ENCODE peak calls at places on chromosomes 11 and 22, in four cellular contexts. One of them, this sample, is unnamed.
A peak's percentile ranks its signal among the peaks of the same experiment; 100 is the strongest.

GRCh38 chr11:29956076-29956556 is 60.7 kb downstream of the KCNA4 start:
- DNase-seq in mammary epithelial cell: no peak
- DNase-seq in fibroblast of lung: no peak
- DNase-seq in GM23338: no peak
- DNase-seq in this sample: no peak

GRCh38 chr11:31445621-31446020 is 63.8 kb downstream of the IMMP1L start:
- DNase-seq in mammary epithelial cell: no peak
- DNase-seq in fibroblast of lung: no peak
- DNase-seq in GM23338: no peak
- DNase-seq in this sample: no peak

GRCh38 chr22:50683994-50684371 is 11.4 kb downstream of the SHANK3 start:
- DNase-seq in mammary epithelial cell: no peak
- DNase-seq in fibroblast of lung: no peak
- DNase-seq in GM23338: no peak
- DNase-seq in this sample: no peak

GRCh38 chr11:117171648-117172051 is 6.9 kb upstream of the SIDT2 start:
- DNase-seq in mammary epithelial cell: no peak
- DNase-seq in fibroblast of lung: peak; percentile 62
- DNase-seq in GM23338: no peak
- DNase-seq in this sample: no peak

GRCh38 chr22:33648478-33648877 is 271.8 kb downstream of the LARGE1 start:
- DNase-seq in mammary epithelial cell: no peak
- DNase-seq in fibroblast of lung: no peak
- DNase-seq in GM23338: no peak
- DNase-seq in this sample: no peak

GRCh38 chr11:15159085-15159484 is 44.4 kb downstream of the INSC start:
- DNase-seq in mammary epithelial cell: peak; percentile 39
- DNase-seq in fibroblast of lung: peak; percentile 11
- DNase-seq in GM23338: peak; percentile 62
- DNase-seq in this sample: peak; percentile 11

GRCh38 chr11:3946445-3947017 is 91.1 kb downstream of the STIM1 start:
- DNase-seq in mammary epithelial cell: no peak
- DNase-seq in fibroblast of lung: no peak
- DNase-seq in GM23338: no peak
- DNase-seq in this sample: no peak

GRCh38 chr22:39306456-39307361 is 12.7 kb downstream of the RPL3 start:
- DNase-seq in mammary epithelial cell: no peak
- DNase-seq in fibroblast of lung: no peak
- DNase-seq in GM23338: peak; percentile 83
- DNase-seq in this sample: no peak

GRCh38 chr22:26812731-26813130 is 155.3 kb downstream of the MIAT start:
- DNase-seq in mammary epithelial cell: peak; percentile 2
- DNase-seq in fibroblast of lung: no peak
- DNase-seq in GM23338: no peak
- DNase-seq in this sample: no peak

GRCh38 chr22:31754813-31755212 is 994 bp downstream of the DEPDC5 start:
- DNase-seq in mammary epithelial cell: no peak
- DNase-seq in fibroblast of lung: no peak
- DNase-seq in GM23338: no peak
- DNase-seq in this sample: no peak

GRCh38 chr11:19380375-19380774 is 139.6 kb upstream of the E2F8 start:
- DNase-seq in mammary epithelial cell: peak; percentile 92
- DNase-seq in fibroblast of lung: peak; percentile 87
- DNase-seq in GM23338: no peak
- DNase-seq in this sample: peak; percentile 80

GRCh38 chr11:67160045-67160444 is 41.0 kb downstream of the KDM2A start:
- DNase-seq in mammary epithelial cell: no peak
- DNase-seq in fibroblast of lung: no peak
- DNase-seq in GM23338: no peak
- DNase-seq in this sample: no peak

GRCh38 chr11:78192223-78192719 is 3.6 kb downstream of the USP35 start:
- DNase-seq in mammary epithelial cell: no peak
- DNase-seq in fibroblast of lung: no peak
- DNase-seq in GM23338: no peak
- DNase-seq in this sample: no peak

GRCh38 chr22:44423556-44423955 is 74.5 kb downstream of the RTL6 start:
- DNase-seq in mammary epithelial cell: no peak
- DNase-seq in fibroblast of lung: no peak
- DNase-seq in GM23338: no peak
- DNase-seq in this sample: no peak

GRCh38 chr22:23306438-23306921 is 126.2 kb downstream of the BCR start:
- DNase-seq in mammary epithelial cell: peak; percentile 53
- DNase-seq in fibroblast of lung: peak; percentile 60
- DNase-seq in GM23338: no peak
- DNase-seq in this sample: no peak

GRCh38 chr11:85182437-85183109 is 444.6 kb downstream of the DLG2 start:
- DNase-seq in mammary epithelial cell: peak; percentile 14
- DNase-seq in fibroblast of lung: peak; percentile 75
- DNase-seq in GM23338: peak; percentile 87
- DNase-seq in this sample: no peak

GRCh38 chr11:34680206-34680605 is 59.3 kb downstream of the EHF start:
- DNase-seq in mammary epithelial cell: peak; percentile 85
- DNase-seq in fibroblast of lung: peak; percentile 27
- DNase-seq in GM23338: no peak
- DNase-seq in this sample: no peak

GRCh38 chr11:29184939-29185890 is 831.6 kb downstream of the KCNA4 start:
- DNase-seq in mammary epithelial cell: peak; percentile 83
- DNase-seq in fibroblast of lung: peak; percentile 99
- DNase-seq in GM23338: no peak
- DNase-seq in this sample: no peak

GRCh38 chr11:13440100-13440855 is 22.7 kb downstream of the BTBD10 start:
- DNase-seq in mammary epithelial cell: peak; percentile 93
- DNase-seq in fibroblast of lung: peak; percentile 94
- DNase-seq in GM23338: peak; percentile 54
- DNase-seq in this sample: no peak

GRCh38 chr11:8870461-8871282 is 40.3 kb upstream of the AKIP1 start:
- DNase-seq in mammary epithelial cell: peak; percentile 74
- DNase-seq in fibroblast of lung: peak; percentile 83
- DNase-seq in GM23338: peak; percentile 75
- DNase-seq in this sample: peak; percentile 32

GRCh38 chr22:29330753-29331152 is 15.3 kb upstream of the RASL10A start:
- DNase-seq in mammary epithelial cell: no peak
- DNase-seq in fibroblast of lung: peak; percentile 82
- DNase-seq in GM23338: no peak
- DNase-seq in this sample: no peak

GRCh38 chr11:88779551-88779950 is 286.2 kb downstream of the GRM5 start:
- DNase-seq in mammary epithelial cell: peak; percentile 50
- DNase-seq in fibroblast of lung: peak; percentile 94
- DNase-seq in GM23338: no peak
- DNase-seq in this sample: no peak

GRCh38 chr11:37916331-37916730 is 1318.3 kb upstream of the RAG2 start:
- DNase-seq in mammary epithelial cell: no peak
- DNase-seq in fibroblast of lung: peak; percentile 76
- DNase-seq in GM23338: no peak
- DNase-seq in this sample: no peak

GRCh38 chr11:125165111-125165663 is 636 bp downstream of the PKNOX2 start:
- DNase-seq in mammary epithelial cell: peak; percentile 53
- DNase-seq in fibroblast of lung: peak; percentile 54
- DNase-seq in GM23338: peak; percentile 54
- DNase-seq in this sample: no peak

GRCh38 chr22:37032535-37033460 is 13.3 kb downstream of the MPST start:
- DNase-seq in mammary epithelial cell: peak; percentile 86
- DNase-seq in fibroblast of lung: peak; percentile 38
- DNase-seq in GM23338: peak; percentile 54
- DNase-seq in this sample: peak; percentile 55

GRCh38 chr22:23193420-23193819 is 13.1 kb downstream of the BCR start:
- DNase-seq in mammary epithelial cell: no peak
- DNase-seq in fibroblast of lung: no peak
- DNase-seq in GM23338: no peak
- DNase-seq in this sample: no peak

GRCh38 chr22:17792289-17792688 is 18.0 kb upstream of the BID start:
- DNase-seq in mammary epithelial cell: no peak
- DNase-seq in fibroblast of lung: no peak
- DNase-seq in GM23338: peak; percentile 74
- DNase-seq in this sample: no peak

GRCh38 chr22:50528682-50529415 is 963 bp downstream of the TYMP start:
- DNase-seq in mammary epithelial cell: no peak
- DNase-seq in fibroblast of lung: no peak
- DNase-seq in GM23338: peak; percentile 30
- DNase-seq in this sample: no peak

GRCh38 chr11:116035972-116036371 is 531.8 kb upstream of the CADM1 start:
- DNase-seq in mammary epithelial cell: no peak
- DNase-seq in fibroblast of lung: no peak
- DNase-seq in GM23338: peak; percentile 22
- DNase-seq in this sample: no peak

GRCh38 chr11:133810179-133810550 is 35.1 kb downstream of the SPATA19 start:
- DNase-seq in mammary epithelial cell: no peak
- DNase-seq in fibroblast of lung: no peak
- DNase-seq in GM23338: no peak
- DNase-seq in this sample: no peak
- H3K4me3 ChIP-seq in mammary epithelial cell: no peak overlapping the region
- H3K4me3 ChIP-seq in fibroblast of lung: no peak overlapping the region
- H3K4me3 ChIP-seq in GM23338: no peak overlapping the region
- H3K4me3 ChIP-seq in this sample: no peak overlapping the region

GRCh38 chr22:43412808-43413785 is 1.3 kb downstream of the MPPED1 start:
- DNase-seq in mammary epithelial cell: no peak
- DNase-seq in fibroblast of lung: no peak
- DNase-seq in GM23338: no peak
- DNase-seq in this sample: no peak
- TF ChIP-seq EZH2 in mammary epithelial cell: peak; percentile 8
- TF ChIP-seq EZH2 in fibroblast of lung: no peak
- TF ChIP-seq EZH2 in GM23338: no peak
- TF ChIP-seq EZH2 in this sample: no peak

GRCh38 chr22:20118572-20119020 is 1.6 kb upstream of the TRMT2A start:
- DNase-seq in mammary epithelial cell: no peak
- DNase-seq in fibroblast of lung: no peak
- DNase-seq in GM23338: no peak
- DNase-seq in this sample: no peak
- H3K4me3 ChIP-seq in mammary epithelial cell: peak overlapping the region; percentile 95
- H3K4me3 ChIP-seq in fibroblast of lung: peak overlapping the region; percentile 90
- H3K4me3 ChIP-seq in GM23338: peak overlapping the region; percentile 98
- H3K4me3 ChIP-seq in this sample: peak overlapping the region; percentile 88

DNA sequence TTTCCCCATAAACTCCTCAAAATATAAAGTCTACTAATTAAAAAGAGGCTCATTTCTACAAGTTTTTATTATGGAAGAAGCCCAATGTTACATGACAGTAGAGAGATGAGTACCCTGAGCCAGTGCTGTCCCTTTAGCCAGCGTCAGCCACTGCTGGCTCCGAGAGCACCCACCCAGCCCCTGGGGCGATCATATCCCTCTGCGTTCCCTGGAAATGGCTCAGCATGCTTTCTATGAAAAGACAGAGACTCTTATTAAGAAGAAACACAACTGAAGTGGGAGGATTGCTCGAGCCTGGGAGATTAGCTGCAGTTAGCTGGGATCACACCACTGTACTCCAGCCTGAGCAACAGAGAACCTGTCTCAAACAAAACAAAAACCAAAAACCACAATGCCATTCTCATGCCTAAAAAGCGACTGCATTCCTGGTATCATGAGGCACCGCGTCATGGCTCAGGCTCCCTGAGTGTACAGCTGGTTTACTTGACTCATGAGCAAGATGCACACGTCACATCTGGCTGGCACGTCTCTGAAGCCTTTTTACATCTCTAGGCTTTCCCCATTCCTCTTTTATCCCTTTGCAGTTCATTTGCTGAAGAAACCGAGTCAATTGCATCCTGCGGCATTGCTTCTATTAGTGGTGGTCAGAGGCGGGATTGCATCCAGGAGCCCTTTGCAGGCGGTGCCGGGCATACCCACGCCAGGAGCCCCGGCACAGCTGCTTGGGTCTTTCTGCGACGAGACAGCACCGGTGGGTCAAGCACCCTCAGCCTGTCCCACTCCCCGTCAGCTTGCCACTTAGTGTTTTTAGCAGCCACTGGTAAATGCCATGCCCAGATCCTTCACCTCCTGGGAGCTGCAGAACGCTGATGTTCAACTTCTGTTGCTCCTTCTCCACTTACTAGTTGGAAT is 119.9 kb downstream of the CTTN start:
- DNase-seq in mammary epithelial cell: peak; percentile 95
- DNase-seq in fibroblast of lung: peak; percentile 96
- DNase-seq in GM23338: peak; percentile 50
- DNase-seq in this sample: peak; percentile 7
- TF ChIP-seq EZH2 in mammary epithelial cell: no peak
- TF ChIP-seq EZH2 in fibroblast of lung: no peak
- TF ChIP-seq EZH2 in GM23338: no peak
- TF ChIP-seq EZH2 in this sample: no peak

DNA sequence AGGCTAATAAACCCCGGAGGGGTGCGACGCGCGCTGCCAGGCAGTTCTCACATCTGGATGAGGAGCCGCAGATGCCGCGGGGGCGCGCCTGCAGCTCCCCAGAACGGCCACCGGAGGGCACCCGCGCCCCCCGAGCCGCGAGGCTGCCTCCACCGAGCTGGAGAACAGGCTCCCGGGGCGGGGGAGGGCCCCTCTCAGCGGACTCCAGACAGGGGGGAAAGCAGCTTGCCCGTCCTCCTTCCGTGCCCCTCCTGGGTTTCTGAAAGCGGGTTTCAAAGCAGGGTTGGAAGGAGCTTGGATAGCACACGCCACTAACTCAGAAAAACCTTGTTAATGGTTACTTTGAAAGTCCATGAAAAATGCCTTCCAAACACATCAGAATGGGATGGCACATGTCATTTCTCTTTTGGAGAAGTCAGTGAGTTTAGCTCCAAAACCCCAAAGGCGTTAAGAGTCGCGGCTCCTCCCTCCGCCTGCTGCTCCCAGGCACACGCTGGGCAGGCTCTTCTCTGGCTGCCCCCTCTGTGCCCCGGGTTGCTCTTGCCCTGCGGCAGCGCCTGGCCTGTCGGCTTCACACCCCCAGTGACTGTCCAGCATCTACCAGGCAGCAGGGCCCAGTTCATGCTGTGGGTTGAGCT is 317.8 kb downstream of the NTM start:
- DNase-seq in mammary epithelial cell: peak; percentile 43
- DNase-seq in fibroblast of lung: peak; percentile 42
- DNase-seq in GM23338: peak; percentile 82
- DNase-seq in this sample: no peak
- H3K4me3 ChIP-seq in mammary epithelial cell: no peak overlapping the region
- H3K4me3 ChIP-seq in fibroblast of lung: peak overlapping the region; percentile 44
- H3K4me3 ChIP-seq in GM23338: peak overlapping the region; percentile 42
- H3K4me3 ChIP-seq in this sample: peak overlapping the region; percentile 27

This sample was measured in keratinocyte.